ENCODE peak calls at places on chromosomes 1 and 21, in six cellular contexts. C is H9, T is mesendoderm, L is trophoblast cell, E is H1, A is IMR-90. H is an unnamed sample.

GRCh38 chr21:38965241-38965640 is 159.5 kb downstream of the ETS2 start:
- DNase-seq in L (peak), E (no peak), A (peak), T (no peak), C (no peak), H (no peak)

GRCh38 chr1:151222130-151222529 is 23.8 kb downstream of the PIP5K1A start:
- DNase-seq in T (peak), A (peak), E (no peak), C (no peak), L (no peak), H (no peak)

GRCh38 chr21:30240661-30241060 is 24.8 kb upstream of the CLDN8 start:
- DNase-seq in C (no peak), T (peak), A (no peak), L (peak), E (no peak), H (no peak)

GRCh38 chr1:41282679-41283317 is 40.7 kb upstream of the SCMH1 start:
- DNase-seq in L (no peak), E (peak), C (peak), A (peak), T (peak), H (peak)

GRCh38 chr1:47235280-47235679 is 3.3 kb upstream of the TAL1 start:
- DNase-seq in E (peak), A (no peak), C (no peak), T (no peak), L (no peak), H (no peak)

GRCh38 chr1:51192213-51192843 is 43.7 kb upstream of the RNF11 start:
- DNase-seq in E (peak), L (peak), C (peak), A (peak), T (peak), H (peak)

GRCh38 chr1:40042337-40042736 is 1.8 kb downstream of the CAP1 start:
- DNase-seq in A (peak), T (no peak), C (no peak), E (no peak), L (peak), H (no peak)

GRCh38 chr1:206690516-206690915 is 5.8 kb downstream of the MAPKAPK2 start:
- DNase-seq in C (no peak), L (no peak), A (no peak), E (no peak), T (no peak), H (no peak)

GRCh38 chr1:245520611-245521010 is 365.8 kb downstream of the KIF26B start:
- DNase-seq in C (no peak), E (no peak), T (no peak), A (no peak), L (no peak), H (no peak)

GRCh38 chr1:5010656-5011055 is 356.2 kb downstream of the AJAP1 start:
- DNase-seq in T (no peak), E (no peak), L (no peak), C (no peak), A (no peak), H (no peak)

GRCh38 chr1:35499652-35500176 is 57.5 kb downstream of the KIAA0319L start:
- DNase-seq in T (peak), A (no peak), C (no peak), L (no peak), E (no peak), H (no peak)

GRCh38 chr1:119768778-119769177 is at the start of gene HMGCS2:
- DNase-seq in L (no peak), T (no peak), E (no peak), A (no peak), C (no peak), H (no peak)

GRCh38 chr1:56992318-56993136 is 26.7 kb upstream of the C8B start:
- DNase-seq in E (no peak), C (no peak), T (no peak), L (no peak), A (no peak), H (no peak)

GRCh38 chr1:190376067-190376466 is 101.6 kb downstream of the BRINP3 start:
- DNase-seq in L (no peak), A (no peak), T (no peak), C (no peak), E (no peak), H (no peak)

GRCh38 chr1:22328331-22329170 is 123.1 kb upstream of the ZBTB40 start:
- DNase-seq in T (no peak), E (peak), C (peak), A (no peak), L (no peak), H (no peak)

GRCh38 chr1:157968951-157969350 is 24.5 kb upstream of the KIRREL1 start:
- DNase-seq in A (peak), E (no peak), L (no peak), T (no peak), C (no peak), H (no peak)
- H2AK5ac ChIP-seq in A (peak), E (no peak), L (no peak), T (no peak), C (no peak), H (no peak)

GRCh38 chr21:37603129-37603528 is 236.6 kb downstream of the DYRK1A start:
- DNase-seq in L (no peak), C (no peak), T (no peak), E (no peak), A (no peak), H (no peak)

GRCh38 chr21:37601027-37601426 is 234.5 kb downstream of the DYRK1A start:
- DNase-seq in T (no peak), L (no peak), A (no peak), E (no peak), C (no peak), H (no peak)

GRCh38 chr21:37606549-37606948 is 240.0 kb downstream of the DYRK1A start:
- DNase-seq in C (no peak), L (peak), E (no peak), A (no peak), T (no peak), H (no peak)

GRCh38 chr21:37605006-37605405 is 238.4 kb downstream of the DYRK1A start:
- DNase-seq in L (no peak), A (no peak), E (no peak), T (no peak), C (no peak), H (no peak)

DNA sequence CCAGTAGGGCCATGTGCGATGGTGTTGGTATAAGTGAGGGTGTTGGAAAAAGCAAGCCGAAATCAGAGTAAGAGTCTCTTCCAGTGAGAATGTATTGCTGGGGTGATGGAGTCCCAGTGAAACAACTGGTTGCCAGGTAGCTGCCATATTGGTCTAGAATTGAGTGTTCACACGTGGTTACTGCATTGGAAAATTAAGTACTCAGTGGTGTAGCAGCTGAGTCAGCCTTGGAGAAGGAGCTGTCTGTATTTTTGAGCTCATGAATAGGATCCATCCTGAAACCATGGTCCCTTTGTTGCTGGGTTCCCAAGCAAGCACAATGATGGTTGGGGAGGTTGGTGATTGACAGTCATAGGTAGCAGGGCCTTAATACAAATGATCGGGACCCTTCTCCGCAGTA is 235.3 kb downstream of the DYRK1A start:
- DNase-seq in A (no peak), E (no peak), L (no peak), C (no peak), T (no peak), H (no peak)
- H3K27ac ChIP-seq in A (no peak), E (no peak), L (no peak), C (no peak), T (no peak), H (no peak)

DNA sequence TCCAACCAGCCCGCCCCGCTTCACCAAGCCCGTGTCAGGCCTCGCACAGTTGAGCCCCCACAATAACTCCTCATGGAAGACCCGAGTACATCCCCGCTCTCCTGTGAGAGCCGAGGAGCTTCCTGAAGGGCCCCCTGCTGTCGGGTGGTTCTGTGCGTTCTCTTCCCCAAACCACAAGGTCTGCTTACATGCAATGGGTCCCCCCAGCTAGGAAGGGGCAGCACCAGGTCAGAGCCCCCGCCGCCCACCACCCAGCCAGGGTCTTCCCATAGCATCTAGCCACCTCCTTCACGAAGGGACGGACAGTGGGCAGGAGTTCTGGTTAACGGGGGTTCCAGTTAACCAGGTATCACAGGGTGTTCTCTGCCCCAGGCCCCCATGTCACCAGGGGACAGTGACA is 51.5 kb downstream of the GLIS1 start:
- DNase-seq in C (no peak), E (no peak), A (no peak), T (no peak), L (no peak), H (no peak)
- H2AK5ac ChIP-seq in C (no peak), E (no peak), A (no peak), T (no peak), L (no peak), H (no peak)

GRCh38 chr1:1872329-1872994 is 18.4 kb downstream of the GNB1 start:
- DNase-seq in C (no peak), E (no peak), T (no peak), A (no peak), L (no peak), H (no peak)

GRCh38 chr1:1876335-1876935 is 14.5 kb downstream of the GNB1 start:
- DNase-seq in L (peak), A (peak), E (no peak), C (no peak), T (peak), H (no peak)

GRCh38 chr1:1875932-1876331 is 15.0 kb downstream of the GNB1 start:
- DNase-seq in L (no peak), A (no peak), T (no peak), C (no peak), E (no peak), H (no peak)

GRCh38 chr1:1874901-1875300 is 16.0 kb downstream of the GNB1 start:
- DNase-seq in T (no peak), L (no peak), E (no peak), A (no peak), C (no peak), H (no peak)

GRCh38 chr1:1873186-1873585 is 17.7 kb downstream of the GNB1 start:
- DNase-seq in E (no peak), L (no peak), A (no peak), T (no peak), C (no peak), H (no peak)
- H3K27ac ChIP-seq in E (peak), L (no peak), A (no peak), T (no peak), C (no peak), H (no peak)